ENCODE peak calls at places on chromosome 19, in seven cellular contexts. W is NCI-H446 treated with DMSO at 0.1 percent for 48 hours, O is H4, V is T-helper 9 cell, A is tibial nerve, T is left colon, B is GF-D8. Y is an unnamed sample.

GRCh38 chr19:10074153-10074552 is 12.0 kb upstream of the SHFL start:
- DNase-seq in V (peak), B (peak), W (peak), A (no peak), O (no peak), T (no peak), Y (peak)

GRCh38 chr19:43901395-43902390 is 33.4 kb downstream of the ZNF45 start:
- DNase-seq in W (peak), O (peak), B (peak), T (peak), A (peak), V (peak), Y (peak)

GRCh38 chr19:30061557-30062330 is 119.7 kb downstream of the URI1 start:
- DNase-seq in V (no peak), O (no peak), W (no peak), T (no peak), B (no peak), A (no peak), Y (no peak)

GRCh38 chr19:51096473-51097165 is 11.6 kb downstream of the CTU1 start:
- DNase-seq in W (no peak), B (no peak), T (no peak), A (no peak), O (no peak), V (no peak), Y (no peak)

GRCh38 chr19:42524943-42525342 is 3.3 kb downstream of the CEACAM1 start:
- DNase-seq in W (no peak), B (no peak), O (no peak), A (no peak), V (no peak), T (no peak), Y (no peak)

GRCh38 chr19:39325778-39326680 is 5.4 kb upstream of the LRFN1 start:
- DNase-seq in T (no peak), W (no peak), B (no peak), O (peak), V (no peak), A (no peak), Y (peak)

GRCh38 chr19:17762505-17763229 is 11.4 kb downstream of the FCHO1 start:
- DNase-seq in T (no peak), A (no peak), V (no peak), W (peak), B (no peak), O (peak), Y (peak)

GRCh38 chr19:7550987-7551761 is 15.7 kb downstream of the PNPLA6 start:
- DNase-seq in O (no peak), A (no peak), B (no peak), T (peak), W (no peak), V (no peak), Y (peak)

GRCh38 chr19:1268392-1269064 is 604 bp upstream of the CIRBP start:
- DNase-seq in V (no peak), W (no peak), O (no peak), A (no peak), B (no peak), T (no peak), Y (no peak)

GRCh38 chr19:20276011-20276738 is 109.2 kb downstream of the ZNF486 start:
- DNase-seq in A (no peak), O (no peak), B (no peak), T (no peak), W (no peak), V (no peak), Y (no peak)

GRCh38 chr19:13151605-13152355 is 1.6 kb downstream of the IER2 start:
- DNase-seq in W (peak), A (peak), T (peak), O (peak), V (peak), B (peak), Y (peak)

Y was measured in Caco-2.